ENCODE peak calls at places on chromosomes 12 and 14, in eight cellular contexts. One of them, this sample, is unnamed.

GRCh38 chr14:99189201-99189801 is 82.7 kb downstream of the BCL11B start:
- DNase-seq in HFFc6: no peak
- DNase-seq in GM23338: no peak
- DNase-seq in epithelial cell of esophagus: no peak
- DNase-seq in stimulated activated CD4-positive, alpha-beta T cell treated with anti-CD3 and anti-CD28 coated beads, Interleukin-1b, Interleukin-23, amount 100 ng/mL, for 1 hour: no peak
- DNase-seq in non-pigmented ciliary epithelial cell: no peak
- DNase-seq in GOT3: no peak
- DNase-seq in endodermal cell: no peak
- DNase-seq in this sample: no peak

GRCh38 chr12:96883571-96883970 is 23.5 kb upstream of the NEDD1 start:
- DNase-seq in HFFc6: peak; percentile 38
- DNase-seq in GM23338: no peak
- DNase-seq in epithelial cell of esophagus: no peak
- DNase-seq in stimulated activated CD4-positive, alpha-beta T cell treated with anti-CD3 and anti-CD28 coated beads, Interleukin-1b, Interleukin-23, amount 100 ng/mL, for 1 hour: no peak
- DNase-seq in non-pigmented ciliary epithelial cell: no peak
- DNase-seq in GOT3: no peak
- DNase-seq in endodermal cell: no peak
- DNase-seq in this sample: no peak

GRCh38 chr14:76138758-76139723 is 12.7 kb upstream of the GPATCH2L start:
- DNase-seq in HFFc6: no peak
- DNase-seq in GM23338: peak; percentile 82
- DNase-seq in epithelial cell of esophagus: no peak
- DNase-seq in stimulated activated CD4-positive, alpha-beta T cell treated with anti-CD3 and anti-CD28 coated beads, Interleukin-1b, Interleukin-23, amount 100 ng/mL, for 1 hour: no peak
- DNase-seq in non-pigmented ciliary epithelial cell: no peak
- DNase-seq in GOT3: no peak
- DNase-seq in endodermal cell: peak; percentile 86
- DNase-seq in this sample: no peak

GRCh38 chr12:12811343-12811742 is 1.8 kb upstream of the DDX47 start:
- DNase-seq in HFFc6: no peak
- DNase-seq in GM23338: no peak
- DNase-seq in epithelial cell of esophagus: no peak
- DNase-seq in stimulated activated CD4-positive, alpha-beta T cell treated with anti-CD3 and anti-CD28 coated beads, Interleukin-1b, Interleukin-23, amount 100 ng/mL, for 1 hour: no peak
- DNase-seq in non-pigmented ciliary epithelial cell: no peak
- DNase-seq in GOT3: no peak
- DNase-seq in endodermal cell: no peak
- DNase-seq in this sample: no peak

GRCh38 chr14:93330609-93331000 is 2.2 kb downstream of the BTBD7 start:
- DNase-seq in HFFc6: no peak
- DNase-seq in GM23338: no peak
- DNase-seq in epithelial cell of esophagus: peak; percentile 80
- DNase-seq in stimulated activated CD4-positive, alpha-beta T cell treated with anti-CD3 and anti-CD28 coated beads, Interleukin-1b, Interleukin-23, amount 100 ng/mL, for 1 hour: no peak
- DNase-seq in non-pigmented ciliary epithelial cell: no peak
- DNase-seq in GOT3: no peak
- DNase-seq in endodermal cell: no peak
- DNase-seq in this sample: no peak

GRCh38 chr14:105063041-105063440 is 2.2 kb downstream of the GPR132 start:
- DNase-seq in HFFc6: no peak
- DNase-seq in GM23338: no peak
- DNase-seq in epithelial cell of esophagus: no peak
- DNase-seq in stimulated activated CD4-positive, alpha-beta T cell treated with anti-CD3 and anti-CD28 coated beads, Interleukin-1b, Interleukin-23, amount 100 ng/mL, for 1 hour: no peak
- DNase-seq in non-pigmented ciliary epithelial cell: no peak
- DNase-seq in GOT3: no peak
- DNase-seq in endodermal cell: no peak
- DNase-seq in this sample: no peak

GRCh38 chr14:101121399-101122113 is 218.0 kb upstream of the RTL1 start:
- DNase-seq in HFFc6: no peak
- DNase-seq in GM23338: no peak
- DNase-seq in epithelial cell of esophagus: no peak
- DNase-seq in stimulated activated CD4-positive, alpha-beta T cell treated with anti-CD3 and anti-CD28 coated beads, Interleukin-1b, Interleukin-23, amount 100 ng/mL, for 1 hour: no peak
- DNase-seq in non-pigmented ciliary epithelial cell: no peak
- DNase-seq in GOT3: no peak
- DNase-seq in endodermal cell: peak; percentile 28
- DNase-seq in this sample: no peak

GRCh38 chr12:71197460-71197859 is 39.7 kb upstream of the TSPAN8 start:
- DNase-seq in HFFc6: no peak
- DNase-seq in GM23338: no peak
- DNase-seq in epithelial cell of esophagus: no peak
- DNase-seq in stimulated activated CD4-positive, alpha-beta T cell treated with anti-CD3 and anti-CD28 coated beads, Interleukin-1b, Interleukin-23, amount 100 ng/mL, for 1 hour: no peak
- DNase-seq in non-pigmented ciliary epithelial cell: no peak
- DNase-seq in GOT3: no peak
- DNase-seq in endodermal cell: no peak
- DNase-seq in this sample: no peak

GRCh38 chr14:64926398-64926995 is 12.2 kb downstream of the CHURC1 start:
- DNase-seq in HFFc6: no peak
- DNase-seq in GM23338: no peak
- DNase-seq in epithelial cell of esophagus: no peak
- DNase-seq in stimulated activated CD4-positive, alpha-beta T cell treated with anti-CD3 and anti-CD28 coated beads, Interleukin-1b, Interleukin-23, amount 100 ng/mL, for 1 hour: no peak
- DNase-seq in non-pigmented ciliary epithelial cell: no peak
- DNase-seq in GOT3: no peak
- DNase-seq in endodermal cell: peak; percentile 24
- DNase-seq in this sample: no peak

GRCh38 chr12:54996235-54996634 is 11.7 kb upstream of the TESPA1 start:
- DNase-seq in HFFc6: no peak
- DNase-seq in GM23338: no peak
- DNase-seq in epithelial cell of esophagus: no peak
- DNase-seq in stimulated activated CD4-positive, alpha-beta T cell treated with anti-CD3 and anti-CD28 coated beads, Interleukin-1b, Interleukin-23, amount 100 ng/mL, for 1 hour: no peak
- DNase-seq in non-pigmented ciliary epithelial cell: no peak
- DNase-seq in GOT3: no peak
- DNase-seq in endodermal cell: no peak
- DNase-seq in this sample: no peak